ENCODE peak calls at places on chromosomes 16 and 17, in seven cellular contexts. G, Q, W, A, V, H and F are unnamed samples.

GRCh38 chr17:30942311-30943079 is 20.8 kb downstream of the ADAP2 start:
- DNase-seq in G (no peak), Q (no peak), W (peak; percentile 40), A (no peak), V (no peak), H (no peak), F (no peak)

GRCh38 chr16:88302666-88303065 is 80.1 kb upstream of the ZNF469 start:
- DNase-seq in G (no peak), Q (no peak), W (no peak), A (no peak), V (no peak), H (no peak), F (no peak)

GRCh38 chr17:83177611-83178532 is 98.5 kb downstream of the METRNL start:
- DNase-seq in G (peak; percentile 2), Q (no peak), W (no peak), A (no peak), V (peak; percentile 4), H (no peak), F (no peak)

GRCh38 chr16:67504190-67505021 is 21.1 kb upstream of the AGRP start:
- DNase-seq in G (peak; percentile 62), Q (no peak), W (no peak), A (no peak), V (peak; percentile 79), H (peak; percentile 56), F (peak; percentile 41)

GRCh38 chr17:40779181-40779909 is 3.0 kb downstream of the KRT27 start:
- DNase-seq in G (peak; percentile 9), Q (no peak), W (no peak), A (no peak), V (peak; percentile 28), H (no peak), F (no peak)

GRCh38 chr17:2230877-2231276 is 72.7 kb downstream of the SMG6 start:
- DNase-seq in G (no peak), Q (no peak), W (peak; percentile 94), A (no peak), V (no peak), H (no peak), F (no peak)

GRCh38 chr17:16872836-16873653 is 98.9 kb downstream of the TNFRSF13B start:
- DNase-seq in G (peak; percentile 37), Q (peak; percentile 16), W (peak; percentile 11), A (peak; percentile 50), V (peak; percentile 39), H (no peak), F (no peak)

GRCh38 chr17:15364615-15365014 is 23.2 kb upstream of the TEKT3 start:
- DNase-seq in G (no peak), Q (no peak), W (peak; percentile 11), A (no peak), V (no peak), H (no peak), F (no peak)

GRCh38 chr17:70636517-70637133 is 467.3 kb downstream of the KCNJ2 start:
- DNase-seq in G (no peak), Q (peak; percentile 35), W (peak; percentile 39), A (peak; percentile 39), V (peak; percentile 22), H (no peak), F (no peak)

GRCh38 chr17:303161-303560 is 49.4 kb downstream of the RPH3AL start:
- DNase-seq in G (no peak), Q (no peak), W (no peak), A (no peak), V (no peak), H (no peak), F (no peak)

GRCh38 chr16:73319747-73320146 is 271.8 kb upstream of the ZFHX3 start:
- DNase-seq in G (no peak), Q (no peak), W (no peak), A (no peak), V (no peak), H (no peak), F (no peak)

GRCh38 chr16:11253009-11253994 is 2.7 kb downstream of the SOCS1 start:
- DNase-seq in G (no peak), Q (no peak), W (peak; percentile 27), A (no peak), V (peak; percentile 54), H (peak; percentile 66), F (no peak)

GRCh38 chr17:69325518-69326301 is 1.2 kb downstream of the ABCA5 start:
- DNase-seq in G (peak; percentile 45), Q (no peak), W (no peak), A (no peak), V (no peak), H (no peak), F (no peak)

GRCh38 chr17:70173646-70174045 is 4.3 kb downstream of the KCNJ2 start:
- DNase-seq in G (no peak), Q (no peak), W (no peak), A (no peak), V (no peak), H (no peak), F (no peak)

GRCh38 chr17:77382356-77382911 is 241.7 kb downstream of the SEC14L1 start:
- DNase-seq in G (no peak), Q (no peak), W (no peak), A (no peak), V (peak; percentile 82), H (peak; percentile 80), F (peak; percentile 21)

GRCh38 chr16:89045881-89046280 is 47.8 kb upstream of the ACSF3 start:
- DNase-seq in G (no peak), Q (no peak), W (no peak), A (no peak), V (no peak), H (no peak), F (no peak)

GRCh38 chr17:17749921-17750320 is 68.7 kb downstream of the RAI1 start:
- DNase-seq in G (peak; percentile 46), Q (peak; percentile 25), W (peak; percentile 36), A (peak; percentile 57), V (peak; percentile 72), H (peak; percentile 67), F (peak; percentile 29)

GRCh38 chr17:7466644-7467341 is 12.6 kb downstream of the ZBTB4 start:
- DNase-seq in G (no peak), Q (no peak), W (peak; percentile 59), A (no peak), V (no peak), H (no peak), F (no peak)

GRCh38 chr17:42879596-42879985 is 21.0 kb upstream of the G6PC1 start:
- DNase-seq in G (no peak), Q (no peak), W (peak; percentile 55), A (no peak), V (no peak), H (no peak), F (no peak)

GRCh38 chr16:27446721-27447120 is 44.7 kb downstream of the IL21R start:
- DNase-seq in G (no peak), Q (no peak), W (no peak), A (no peak), V (peak; percentile 85), H (peak; percentile 95), F (peak; percentile 60)

GRCh38 chr16:81945665-81946064 is 65.6 kb downstream of the SDR42E1 start:
- DNase-seq in G (no peak), Q (no peak), W (peak; percentile 24), A (no peak), V (no peak), H (no peak), F (no peak)

GRCh38 chr17:47367257-47367656 is 43.5 kb downstream of the EFCAB13 start:
- DNase-seq in G (no peak), Q (no peak), W (no peak), A (no peak), V (no peak), H (no peak), F (no peak)

GRCh38 chr16:77191259-77191969 is 424 bp downstream of the MON1B start:
- DNase-seq in G (peak; percentile 46), Q (no peak), W (peak; percentile 29), A (no peak), V (no peak), H (peak; percentile 61), F (no peak)

GRCh38 chr17:27384261-27384701 is 72.0 kb upstream of the KSR1 start:
- DNase-seq in G (no peak), Q (no peak), W (peak; percentile 73), A (no peak), V (no peak), H (no peak), F (no peak)

GRCh38 chr17:29588561-29589411 is 662 bp downstream of the GIT1 start:
- DNase-seq in G (peak; percentile 62), Q (peak; percentile 23), W (peak; percentile 42), A (no peak), V (peak; percentile 43), H (peak; percentile 75), F (peak; percentile 27)

GRCh38 chr16:77499373-77500285 is 64.8 kb upstream of the ADAMTS18 start:
- DNase-seq in G (no peak), Q (no peak), W (peak; percentile 79), A (no peak), V (no peak), H (no peak), F (no peak)

GRCh38 chr16:22010902-22011301 is 3.0 kb downstream of the MOSMO start:
- DNase-seq in G (no peak), Q (no peak), W (no peak), A (no peak), V (no peak), H (no peak), F (no peak)

GRCh38 chr17:28947639-28948038 is 3.7 kb downstream of the PHF12 start:
- DNase-seq in G (no peak), Q (no peak), W (no peak), A (no peak), V (no peak), H (no peak), F (no peak)

GRCh38 chr17:71118039-71118438 is 948.7 kb downstream of the KCNJ2 start:
- DNase-seq in G (no peak), Q (peak; percentile 50), W (peak; percentile 7), A (no peak), V (no peak), H (no peak), F (no peak)

GRCh38 chr17:5539286-5539685 is 45.0 kb downstream of the NLRP1 start:
- DNase-seq in G (no peak), Q (no peak), W (no peak), A (no peak), V (no peak), H (no peak), F (no peak)

GRCh38 chr17:19791918-19792317 is 43.8 kb upstream of the ALDH3A1 start:
- DNase-seq in G (no peak), Q (no peak), W (no peak), A (no peak), V (no peak), H (no peak), F (no peak)

GRCh38 chr16:4624827-4625616 is 396 bp downstream of the MGRN1 start:
- DNase-seq in G (peak; percentile 82), Q (no peak), W (peak; percentile 83), A (peak; percentile 48), V (peak; percentile 72), H (peak; percentile 75), F (peak; percentile 71)

GRCh38 chr17:3935140-3935542 is 18.9 kb upstream of the P2RX1 start:
- DNase-seq in G (peak; percentile 80), Q (peak; percentile 8), W (peak; percentile 77), A (peak; percentile 62), V (peak; percentile 49), H (no peak), F (peak; percentile 14)

GRCh38 chr16:83913234-83913633 is 14.3 kb downstream of the MLYCD start:
- DNase-seq in G (no peak), Q (no peak), W (no peak), A (no peak), V (no peak), H (no peak), F (no peak)

GRCh38 chr16:1763521-1764511 is 7.5 kb downstream of the NME3 start:
- DNase-seq in G (no peak), Q (no peak), W (no peak), A (peak; percentile 67), V (no peak), H (no peak), F (no peak)